ENCODE peak calls at places on chromosomes 1 and 21, in seven cellular contexts. J, A, S, Z, X, O and B are unnamed samples.

GRCh38 chr1:202127836-202128622 is 5.3 kb downstream of the GPR37L1 start:
- DNase-seq in J (no peak), A (no peak), S (no peak), Z (no peak), X (no peak), O (no peak), B (no peak)

GRCh38 chr1:91591175-91591968 is 90.7 kb downstream of the CDC7 start:
- DNase-seq in J (no peak), A (no peak), S (no peak), Z (no peak), X (no peak), O (no peak), B (no peak)

GRCh38 chr1:206690516-206690915 is 5.8 kb downstream of the MAPKAPK2 start:
- DNase-seq in J (no peak), A (no peak), S (no peak), Z (no peak), X (peak), O (no peak), B (no peak)

GRCh38 chr1:52658795-52659194 is 25.8 kb downstream of the SHISAL2A start:
- DNase-seq in J (peak), A (no peak), S (no peak), Z (no peak), X (no peak), O (no peak), B (no peak)

GRCh38 chr21:45995686-45996179 is 14.2 kb downstream of the COL6A1 start:
- DNase-seq in J (peak), A (no peak), S (peak), Z (no peak), X (no peak), O (no peak), B (no peak)

GRCh38 chr1:1021010-1021845 is 1.3 kb downstream of the AGRN start:
- DNase-seq in J (peak), A (peak), S (peak), Z (no peak), X (peak), O (no peak), B (no peak)

GRCh38 chr1:43414634-43415223 is 25.0 kb downstream of the SZT2 start:
- DNase-seq in J (peak), A (peak), S (peak), Z (no peak), X (peak), O (peak), B (no peak)

GRCh38 chr1:12179111-12179519 is 12.3 kb downstream of the TNFRSF1B start:
- DNase-seq in J (no peak), A (peak), S (no peak), Z (no peak), X (no peak), O (no peak), B (no peak)

GRCh38 chr1:156492013-156492590 is 8.5 kb downstream of the MEF2D start:
- DNase-seq in J (no peak), A (no peak), S (no peak), Z (no peak), X (no peak), O (no peak), B (no peak)

GRCh38 chr1:3678361-3679097 is 26.2 kb downstream of the TP73 start:
- DNase-seq in J (no peak), A (no peak), S (no peak), Z (no peak), X (no peak), O (no peak), B (no peak)

GRCh38 chr1:209277662-209278061 is 305.9 kb upstream of the CAMK1G start:
- DNase-seq in J (no peak), A (no peak), S (no peak), Z (no peak), X (no peak), O (no peak), B (no peak)

GRCh38 chr1:16155537-16156410 is at the start of gene EPHA2:
- DNase-seq in J (peak), A (peak), S (peak), Z (peak), X (peak), O (no peak), B (peak)

GRCh38 chr21:37407719-37408455 is 41.3 kb downstream of the DYRK1A start:
- DNase-seq in J (no peak), A (no peak), S (no peak), Z (no peak), X (no peak), O (no peak), B (no peak)

GRCh38 chr1:82704393-82704792 is 903.7 kb downstream of the ADGRL2 start:
- DNase-seq in J (no peak), A (peak), S (no peak), Z (no peak), X (no peak), O (no peak), B (no peak)

GRCh38 chr1:117036018-117036421 is 24.1 kb upstream of the TTF2 start:
- DNase-seq in J (no peak), A (no peak), S (no peak), Z (no peak), X (no peak), O (no peak), B (no peak)

GRCh38 chr1:247118946-247119446 is 14.8 kb upstream of the ZNF669 start:
- DNase-seq in J (peak), A (no peak), S (no peak), Z (no peak), X (no peak), O (peak), B (no peak)

GRCh38 chr1:231629132-231629531 is 2.5 kb downstream of the DISC1 start:
- DNase-seq in J (no peak), A (peak), S (no peak), Z (no peak), X (no peak), O (no peak), B (no peak)

GRCh38 chr21:40615503-40616376 is 231.2 kb downstream of the DSCAM start:
- DNase-seq in J (no peak), A (no peak), S (no peak), Z (no peak), X (no peak), O (no peak), B (no peak)

GRCh38 chr1:217393901-217394300 is 237.0 kb downstream of the GPATCH2 start:
- DNase-seq in J (peak), A (no peak), S (no peak), Z (no peak), X (no peak), O (no peak), B (no peak)

DNA sequence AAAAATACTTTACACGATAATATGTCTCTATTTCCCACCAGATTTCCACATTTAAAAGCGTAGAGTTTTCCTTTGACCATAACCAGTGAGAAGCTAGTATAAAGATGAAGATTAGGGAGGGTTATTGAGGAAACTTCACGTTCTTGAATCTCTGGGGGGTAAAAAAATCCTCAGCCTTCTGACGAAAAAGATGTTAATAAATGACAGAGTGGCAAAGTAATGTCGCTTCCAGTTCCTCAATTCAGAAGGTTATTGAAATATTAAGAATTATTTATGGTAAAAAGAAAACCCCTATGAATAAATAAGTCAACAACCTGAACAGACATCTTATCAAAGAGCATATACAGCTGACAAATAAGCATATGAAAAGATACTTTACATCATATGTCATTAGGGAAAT is 241.0 kb downstream of the GPATCH2 start:
- DNase-seq in J (no peak), A (no peak), S (no peak), Z (no peak), X (no peak), O (no peak), B (no peak)
- TF ChIP-seq CTCF in J (no peak), A (no peak), S (no peak), Z (no peak), X (no peak), O (no peak), B (no peak)

GRCh38 chr1:121519042-121519755 is 334.4 kb downstream of the SRGAP2C start:
- DNase-seq in J (peak), A (peak), S (no peak), Z (no peak), X (peak), O (peak), B (peak)
- TF ChIP-seq CTCF in J (no peak), A (no peak), S (no peak), Z (no peak), X (no peak), O (no peak), B (no peak)

DNA sequence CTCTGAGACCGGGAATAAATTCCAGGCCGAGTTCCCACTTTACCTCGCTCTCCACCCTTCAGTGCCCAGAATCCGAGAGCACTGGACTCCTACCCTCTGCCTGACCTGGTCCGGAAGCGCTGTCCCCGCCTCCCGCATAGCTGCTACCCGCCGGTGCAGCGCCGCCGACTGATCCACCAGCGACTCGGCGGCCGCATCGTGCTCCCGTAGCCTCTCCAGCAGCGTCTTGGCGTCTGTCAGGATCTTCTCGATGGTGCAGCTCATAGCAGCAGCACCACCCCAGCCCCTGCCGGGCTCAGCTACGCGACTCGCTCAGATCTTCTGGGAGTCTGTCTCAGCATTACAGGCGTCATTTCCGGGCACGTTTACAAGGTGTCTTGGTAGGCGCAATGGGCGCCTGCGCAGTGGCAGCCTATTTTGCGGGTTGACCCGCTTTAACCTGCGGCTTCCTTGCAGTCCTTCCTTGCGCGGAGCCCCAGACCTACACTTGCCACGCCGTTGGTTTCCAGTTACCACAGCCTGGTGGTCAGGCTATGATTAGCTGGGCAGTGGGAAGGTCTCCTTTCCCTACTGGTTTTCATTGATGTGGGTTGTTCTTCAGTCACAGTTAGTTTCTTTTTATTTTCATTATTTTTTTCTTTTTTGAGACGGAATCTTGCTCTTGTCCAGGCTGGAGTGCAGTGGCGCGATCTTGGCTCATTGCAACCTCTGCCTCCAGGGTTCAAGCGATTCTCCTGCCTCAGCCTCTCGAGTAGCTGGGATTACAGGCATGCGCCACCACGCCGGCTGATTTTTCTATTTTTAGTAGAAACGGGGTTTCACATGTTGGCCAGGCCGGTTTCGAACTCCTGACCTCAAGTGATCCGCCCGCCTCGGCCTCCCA is at the start of gene SIKE1:
- DNase-seq in J (peak), A (peak), S (peak), Z (peak), X (peak), O (peak), B (peak)
- TF ChIP-seq CTCF in J (no peak), A (no peak), S (no peak), Z (no peak), X (no peak), O (no peak), B (peak)

DNA sequence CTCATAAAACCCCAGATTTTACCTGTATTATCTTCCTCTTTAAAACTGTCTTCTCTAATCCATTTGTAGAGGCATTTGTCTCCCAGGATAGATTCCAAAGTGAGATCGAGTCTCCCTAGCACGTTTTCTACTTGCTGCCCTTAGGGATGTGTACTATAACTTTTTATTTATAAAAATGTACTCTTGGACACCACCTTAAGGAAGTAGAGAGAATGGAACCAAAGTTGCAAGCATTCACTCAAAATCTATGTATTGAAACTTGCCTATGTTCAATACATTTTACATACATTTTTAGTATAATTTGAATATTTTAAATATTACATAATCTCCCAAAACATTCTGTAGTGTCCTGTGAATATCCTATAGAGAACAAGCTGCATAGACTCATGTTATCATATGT is 842 bp upstream of the SPRR2A start:
- DNase-seq in J (peak), A (no peak), S (no peak), Z (no peak), X (no peak), O (no peak), B (no peak)
- TF ChIP-seq CTCF in J (no peak), A (no peak), S (no peak), Z (peak), X (no peak), O (no peak), B (no peak)